ENCODE peak calls at places on chromosomes 16 and 17, in six cellular contexts. One of them, this sample, is unnamed.

GRCh38 chr16:83389751-83390150 is 418.0 kb upstream of the HSBP1 start:
- DNase-seq in NCI-H2081: no peak
- DNase-seq in left colon: no peak
- DNase-seq in GDM1: no peak
- DNase-seq in HTR-8/SVneo: no peak
- DNase-seq in cardiac muscle cell: no peak
- DNase-seq in this sample: no peak

GRCh38 chr16:67415872-67416793 is at the start of gene ZDHHC1:
- DNase-seq in NCI-H2081: peak
- DNase-seq in GDM1: peak
- DNase-seq in HTR-8/SVneo: peak
- DNase-seq in cardiac muscle cell: peak
- DNase-seq in left colon: peak
- DNase-seq in this sample: peak

GRCh38 chr17:18258356-18259038 is at the start of gene FLII:
- DNase-seq in NCI-H2081: no peak
- DNase-seq in HTR-8/SVneo: peak
- DNase-seq in cardiac muscle cell: peak
- DNase-seq in left colon: peak
- DNase-seq in GDM1: no peak
- DNase-seq in this sample: peak

GRCh38 chr17:14295676-14296075 is 5.2 kb upstream of the HS3ST3B1 start:
- DNase-seq in cardiac muscle cell: no peak
- DNase-seq in NCI-H2081: no peak
- DNase-seq in GDM1: no peak
- DNase-seq in HTR-8/SVneo: no peak
- DNase-seq in left colon: no peak
- DNase-seq in this sample: no peak

GRCh38 chr17:6677158-6677831 is 25.7 kb downstream of the C17orf100 start:
- DNase-seq in HTR-8/SVneo: no peak
- DNase-seq in cardiac muscle cell: peak
- DNase-seq in left colon: no peak
- DNase-seq in GDM1: peak
- DNase-seq in NCI-H2081: no peak
- DNase-seq in this sample: no peak

GRCh38 chr16:68031951-68032350 is 8.9 kb downstream of the DUS2 start:
- DNase-seq in GDM1: no peak
- DNase-seq in NCI-H2081: no peak
- DNase-seq in left colon: no peak
- DNase-seq in cardiac muscle cell: no peak
- DNase-seq in HTR-8/SVneo: no peak
- DNase-seq in this sample: no peak

GRCh38 chr17:41049110-41049509 is 2.0 kb upstream of the KRTAP2-1 start:
- DNase-seq in GDM1: no peak
- DNase-seq in left colon: no peak
- DNase-seq in NCI-H2081: no peak
- DNase-seq in HTR-8/SVneo: peak
- DNase-seq in cardiac muscle cell: no peak
- DNase-seq in this sample: no peak

GRCh38 chr17:4232168-4232813 is 31.5 kb downstream of the ANKFY1 start:
- DNase-seq in HTR-8/SVneo: no peak
- DNase-seq in cardiac muscle cell: peak
- DNase-seq in NCI-H2081: no peak
- DNase-seq in GDM1: no peak
- DNase-seq in left colon: no peak
- DNase-seq in this sample: no peak

GRCh38 chr17:60526726-60527125 is 684 bp upstream of the APPBP2 start:
- DNase-seq in left colon: no peak
- DNase-seq in cardiac muscle cell: peak
- DNase-seq in HTR-8/SVneo: no peak
- DNase-seq in NCI-H2081: no peak
- DNase-seq in GDM1: no peak
- DNase-seq in this sample: no peak

GRCh38 chr17:76696763-76697701 is 13.7 kb downstream of the MXRA7 start:
- DNase-seq in left colon: no peak
- DNase-seq in cardiac muscle cell: peak
- DNase-seq in NCI-H2081: no peak
- DNase-seq in HTR-8/SVneo: no peak
- DNase-seq in GDM1: no peak
- DNase-seq in this sample: no peak

GRCh38 chr17:47889734-47890529 is 6.1 kb upstream of the SP2 start:
- DNase-seq in NCI-H2081: peak
- DNase-seq in cardiac muscle cell: peak
- DNase-seq in left colon: peak
- DNase-seq in HTR-8/SVneo: peak
- DNase-seq in GDM1: peak
- DNase-seq in this sample: peak

GRCh38 chr16:56354746-56355145 is 70.6 kb downstream of the AMFR start:
- DNase-seq in cardiac muscle cell: no peak
- DNase-seq in NCI-H2081: no peak
- DNase-seq in GDM1: no peak
- DNase-seq in HTR-8/SVneo: no peak
- DNase-seq in left colon: no peak
- DNase-seq in this sample: no peak

This sample was measured in lower lobe of right lung.